ENCODE peak calls at places on chromosomes 12 and 14, in eight cellular contexts. D is neural crest cell; G is foreskin fibroblast; P is Calu3; C is HepG2; W is CD8-positive, alpha-beta T cell; N is suprapubic skin; Y is choroid plexus epithelial cell. M is an unnamed sample.

GRCh38 chr14:102928412-102929348 is 6.2 kb downstream of the AMN start:
- DNase-seq in P (peak), D (peak), Y (peak), C (no peak), W (peak), N (peak), G (peak), M (no peak)

GRCh38 chr12:121799842-121800693 is 3.7 kb upstream of the SETD1B start:
- DNase-seq in W (peak), N (peak), Y (peak), P (peak), C (peak), G (peak), D (peak), M (peak)

GRCh38 chr14:50342211-50343080 is 30.3 kb downstream of the DMAC2L start:
- DNase-seq in N (peak), G (peak), D (no peak), W (peak), C (peak), Y (peak), P (no peak), M (no peak)

GRCh38 chr14:102772781-102773570 is 4.3 kb upstream of the TRAF3 start:
- DNase-seq in P (peak), Y (peak), N (no peak), W (no peak), D (no peak), C (peak), G (peak), M (no peak)

GRCh38 chr14:67766035-67766680 is 50.2 kb downstream of the ZFYVE26 start:
- DNase-seq in C (no peak), D (no peak), Y (no peak), P (no peak), W (no peak), G (no peak), N (no peak), M (no peak)

GRCh38 chr14:33331176-33331949 is 392.7 kb downstream of the NPAS3 start:
- DNase-seq in P (no peak), D (no peak), C (no peak), N (no peak), W (no peak), Y (no peak), G (no peak), M (no peak)

GRCh38 chr12:6104027-6104426 is 20.4 kb downstream of the VWF start:
- DNase-seq in D (no peak), N (no peak), Y (peak), C (no peak), G (no peak), P (no peak), W (no peak), M (no peak)

GRCh38 chr12:2693204-2693860 is 101.4 kb upstream of the FKBP4 start:
- DNase-seq in D (no peak), P (no peak), Y (peak), W (no peak), C (no peak), G (no peak), N (no peak), M (no peak)

GRCh38 chr12:58922849-58923248 is 2.5 kb upstream of the LRIG3 start:
- DNase-seq in C (no peak), W (no peak), D (no peak), G (peak), P (no peak), Y (peak), N (no peak), M (no peak)

GRCh38 chr14:29735459-29735858 is 192.2 kb downstream of the PRKD1 start:
- DNase-seq in G (peak), N (no peak), Y (no peak), W (no peak), C (no peak), P (no peak), D (no peak), M (no peak)

GRCh38 chr14:64721391-64721791 is 17.2 kb downstream of the PLEKHG3 start:
- DNase-seq in W (no peak), Y (peak), P (no peak), G (peak), C (no peak), D (no peak), N (no peak), M (peak)

GRCh38 chr14:71266994-71267636 is 359.9 kb downstream of the PCNX1 start:
- DNase-seq in P (no peak), Y (peak), N (no peak), G (peak), W (no peak), C (no peak), D (no peak), M (no peak)

GRCh38 chr12:107277850-107278249 is 184.5 kb upstream of the CRY1 start:
- DNase-seq in C (no peak), P (no peak), W (no peak), G (peak), D (no peak), Y (peak), N (no peak), M (no peak)

GRCh38 chr14:88967299-88967698 is 142.8 kb downstream of the TTC8 start:
- DNase-seq in W (no peak), Y (no peak), G (no peak), N (no peak), P (no peak), C (no peak), D (no peak), M (no peak)

GRCh38 chr14:48957486-48957885 is 628.7 kb downstream of the RPS29 start:
- DNase-seq in D (no peak), C (no peak), N (no peak), W (no peak), P (no peak), G (no peak), Y (no peak), M (no peak)

GRCh38 chr12:123134755-123135282 is 16.1 kb downstream of the PITPNM2 start:
- DNase-seq in Y (no peak), W (no peak), C (no peak), N (no peak), D (no peak), P (no peak), G (no peak), M (no peak)

GRCh38 chr14:76056128-76056527 is 70.6 kb downstream of the IFT43 start:
- DNase-seq in W (no peak), Y (peak), P (peak), C (no peak), D (no peak), N (no peak), G (peak), M (no peak)

GRCh38 chr14:100778951-100779690 is 46.8 kb upstream of the MEG3 start:
- DNase-seq in P (no peak), D (no peak), N (peak), G (no peak), W (no peak), Y (no peak), C (no peak), M (no peak)

GRCh38 chr12:39427360-39427808 is 15.5 kb downstream of the KIF21A start:
- DNase-seq in D (no peak), W (no peak), P (no peak), C (peak), G (peak), Y (no peak), N (no peak), M (no peak)

GRCh38 chr12:78568326-78569020 is 296.1 kb upstream of the SYT1 start:
- DNase-seq in D (no peak), W (no peak), P (no peak), G (peak), C (no peak), N (no peak), Y (no peak), M (no peak)

GRCh38 chr14:101408077-101408831 is 153.0 kb upstream of the DIO3 start:
- DNase-seq in D (no peak), W (no peak), P (no peak), Y (peak), N (no peak), C (no peak), G (peak), M (peak)

GRCh38 chr12:109287181-109287580 is 21.9 kb downstream of the FOXN4 start:
- DNase-seq in C (no peak), W (no peak), D (no peak), N (no peak), G (no peak), P (no peak), Y (no peak), M (no peak)

GRCh38 chr12:12975322-12976077 is 23.5 kb upstream of the GPRC5D start:
- DNase-seq in N (no peak), C (peak), D (no peak), Y (peak), G (peak), P (peak), W (no peak), M (no peak)

GRCh38 chr12:67161322-67161918 is 107.7 kb upstream of the CAND1 start:
- DNase-seq in C (peak), N (no peak), G (peak), P (peak), Y (peak), D (peak), W (peak), M (peak)

GRCh38 chr14:58646479-58646878 is 8.7 kb downstream of the DACT1 start:
- DNase-seq in C (no peak), G (no peak), Y (no peak), P (no peak), W (no peak), N (no peak), D (no peak), M (no peak)

GRCh38 chr12:6489449-6489848 is 3.6 kb downstream of the MRPL51 start:
- DNase-seq in D (no peak), N (no peak), C (no peak), W (no peak), Y (peak), G (peak), P (no peak), M (no peak)

GRCh38 chr12:15962760-15963159 is 51.6 kb downstream of the DERA start:
- DNase-seq in D (no peak), Y (no peak), N (no peak), P (peak), G (peak), W (no peak), C (no peak), M (no peak)

GRCh38 chr14:46063872-46064271 is 587.7 kb downstream of the RPL10L start:
- DNase-seq in N (no peak), W (no peak), P (no peak), G (peak), C (no peak), Y (peak), D (no peak), M (no peak)

GRCh38 chr12:18224745-18225144 is 36.6 kb upstream of the PIK3C2G start:
- DNase-seq in Y (peak), G (peak), P (no peak), C (peak), W (no peak), N (no peak), D (no peak), M (peak)

GRCh38 chr14:105275267-105275946 is 25.4 kb downstream of the BRF1 start:
- DNase-seq in G (peak), P (no peak), N (no peak), Y (peak), D (no peak), C (no peak), W (no peak), M (peak)

GRCh38 chr12:29782821-29783772 is 645 bp downstream of the TMTC1 start:
- DNase-seq in C (no peak), W (no peak), G (peak), D (peak), N (peak), Y (peak), P (peak), M (no peak)

GRCh38 chr12:75374971-75375370 is 15.9 kb upstream of the GLIPR1L2 start:
- DNase-seq in G (no peak), Y (no peak), N (no peak), W (no peak), D (no peak), C (no peak), P (no peak), M (no peak)

GRCh38 chr14:20346713-20347112 is 3.3 kb downstream of the PARP2 start:
- DNase-seq in W (no peak), N (no peak), G (no peak), D (no peak), P (no peak), Y (no peak), C (no peak), M (no peak)

GRCh38 chr12:82912406-82912805 is 225.7 kb downstream of the TMTC2 start:
- DNase-seq in N (no peak), P (no peak), W (no peak), D (no peak), Y (peak), C (no peak), G (peak), M (no peak)

GRCh38 chr12:82910246-82910893 is 223.7 kb downstream of the TMTC2 start:
- DNase-seq in D (no peak), Y (no peak), N (no peak), G (no peak), C (no peak), W (no peak), P (no peak), M (no peak)
- TF ChIP-seq CTCF in D (no peak), Y (no peak), N (no peak), G (no peak), C (no peak), W (no peak), P (no peak), M (no peak)

GRCh38 chr12:14113031-14113430 is 131.6 kb upstream of the GRIN2B start:
- DNase-seq in W (no peak), Y (no peak), C (no peak), P (no peak), G (no peak), N (no peak), D (no peak), M (no peak)

GRCh38 chr12:14108702-14109101 is 127.3 kb upstream of the GRIN2B start:
- DNase-seq in P (no peak), C (no peak), D (no peak), G (no peak), N (no peak), Y (no peak), W (no peak), M (no peak)

GRCh38 chr12:14111230-14111865 is 129.9 kb upstream of the GRIN2B start:
- DNase-seq in P (peak), D (no peak), C (peak), Y (no peak), G (no peak), N (no peak), W (no peak), M (no peak)
- TF ChIP-seq CTCF in P (peak), D (peak), C (peak), Y (no peak), G (no peak), N (no peak), W (no peak), M (no peak)

DNA sequence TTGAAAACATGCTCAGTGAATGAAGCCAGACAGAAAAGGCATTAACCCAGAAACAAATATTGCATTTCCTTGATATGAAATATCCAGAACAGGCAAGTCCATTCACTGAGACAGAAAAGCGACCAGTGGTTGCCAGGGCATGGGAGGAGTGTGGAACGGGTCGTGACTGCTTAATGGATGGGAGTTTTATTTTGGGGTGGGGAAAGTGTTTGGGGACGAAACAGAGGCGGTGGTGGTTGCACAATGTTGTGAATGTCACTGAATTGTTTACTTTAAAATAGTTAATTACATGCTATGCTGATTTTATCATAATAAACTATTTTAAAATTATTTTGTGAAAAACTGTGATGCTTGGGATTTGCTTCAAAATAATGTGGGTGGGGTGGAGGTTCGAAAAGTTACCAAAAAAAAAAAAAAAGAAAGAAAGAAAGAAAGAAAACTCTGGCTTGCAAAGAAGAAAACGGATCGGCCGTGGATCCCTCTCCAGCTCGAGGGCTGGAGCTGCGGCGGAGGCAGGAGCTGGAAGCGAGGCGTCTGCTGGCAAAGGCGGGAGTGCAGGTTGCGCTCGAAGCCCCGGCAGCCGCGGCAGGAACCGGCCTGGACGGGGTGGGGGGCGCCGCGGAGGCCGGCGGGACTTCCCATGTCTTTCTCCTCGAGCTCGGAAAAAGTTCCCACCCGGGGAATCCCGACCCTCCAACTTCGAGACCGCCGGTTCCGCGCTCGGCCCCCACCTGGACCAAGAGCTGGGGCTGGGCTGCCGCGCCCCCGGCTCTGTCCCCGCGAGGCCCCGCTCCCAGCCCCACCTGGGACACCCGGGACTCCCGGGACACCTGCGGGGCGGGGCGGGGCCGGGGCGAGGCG is 524 bp upstream of the P2RX2 start:
- DNase-seq in Y (no peak), G (peak), D (no peak), P (no peak), N (no peak), W (no peak), C (no peak), M (no peak)
- TF ChIP-seq CTCF in Y (no peak), G (no peak), D (no peak), P (no peak), N (no peak), W (no peak), C (no peak), M (no peak)

GRCh38 chr12:120234643-120235368 is 30.7 kb downstream of the PXN start:
- DNase-seq in P (peak), C (peak), Y (peak), N (peak), D (peak), G (peak), W (no peak), M (peak)
- TF ChIP-seq CTCF in P (peak), C (peak), Y (peak), N (peak), D (peak), G (peak), W (no peak), M (peak)

GRCh38 chr12:96094201-96094600 is 58.8 kb upstream of the LTA4H start:
- DNase-seq in C (no peak), P (peak), W (no peak), N (no peak), G (peak), Y (peak), D (no peak), M (no peak)

GRCh38 chr12:96093543-96094196 is 58.3 kb upstream of the LTA4H start:
- DNase-seq in G (no peak), Y (no peak), P (no peak), N (no peak), W (no peak), C (no peak), D (no peak), M (no peak)

DNA sequence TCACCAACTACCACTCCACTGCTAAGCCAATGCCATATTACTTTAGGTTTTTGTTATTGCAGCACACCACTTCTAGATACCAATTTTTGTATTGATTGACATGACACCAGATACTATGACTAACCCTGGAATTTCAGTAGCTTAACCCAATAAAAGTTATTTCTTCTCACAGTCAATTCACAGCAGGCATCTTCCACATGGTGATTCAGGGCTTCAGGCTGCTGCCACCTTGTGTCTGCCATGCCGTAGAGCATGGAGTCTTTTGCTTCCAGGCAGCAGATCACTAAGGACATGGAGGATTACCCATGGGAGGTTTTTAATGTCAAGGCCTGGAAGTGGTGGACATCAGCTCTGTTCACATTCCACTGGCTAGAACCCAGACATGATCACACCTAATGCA is 56.4 kb upstream of the LTA4H start:
- DNase-seq in N (no peak), G (no peak), P (no peak), Y (peak), W (no peak), D (no peak), C (peak), M (no peak)
- TF ChIP-seq CTCF in N (no peak), G (no peak), P (no peak), Y (peak), W (no peak), D (no peak), C (peak), M (no peak)

M was measured in AG09319.